ENCODE peak calls at places on chromosome 15, in seven cellular contexts. X is mucosa of descending colon, L is psoas muscle, H is A549, N is fibroblast of mammary gland, A is glutamatergic neuron, C is B cell. B is an unnamed sample.

GRCh38 chr15:27017168-27017809 is 46.3 kb downstream of the GABRG3 start:
- DNase-seq in N (peak; percentile 46), X (peak; percentile 44), A (peak; percentile 86), C (no peak), L (no peak), H (peak; percentile 81), B (peak; percentile 19)

GRCh38 chr15:92714457-92715401 is 59.2 kb upstream of the FAM174B start:
- DNase-seq in X (peak; percentile 80), H (peak; percentile 83), C (peak; percentile 65), L (peak; percentile 61), A (peak; percentile 83), N (peak; percentile 53), B (peak; percentile 27)

GRCh38 chr15:19973718-19974117 is 567.9 kb downstream of the GOLGA6L6 start:
- DNase-seq in H (no peak), A (no peak), L (no peak), X (no peak), N (no peak), C (no peak), B (no peak)

GRCh38 chr15:50049871-50050270 is 69.2 kb downstream of the ATP8B4 start:
- DNase-seq in A (no peak), X (no peak), N (peak; percentile 71), C (no peak), H (peak; percentile 16), L (no peak), B (peak; percentile 36)

GRCh38 chr15:25849431-25849921 is 13.7 kb downstream of the ATP10A start:
- DNase-seq in A (no peak), L (no peak), X (no peak), N (peak; percentile 92), H (peak; percentile 41), C (no peak), B (peak; percentile 55)

GRCh38 chr15:98506172-98506571 is 142.2 kb upstream of the IGF1R start:
- DNase-seq in C (no peak), L (no peak), H (no peak), X (no peak), A (no peak), N (no peak), B (no peak)

GRCh38 chr15:76303909-76304308 is 7.4 kb downstream of the ETFA start:
- DNase-seq in X (no peak), A (no peak), N (no peak), L (no peak), H (no peak), C (no peak), B (no peak)

GRCh38 chr15:70098170-70098460 is 398 bp upstream of the TLE3 start:
- DNase-seq in H (no peak), C (no peak), L (no peak), A (no peak), N (no peak), X (no peak), B (no peak)

GRCh38 chr15:26082069-26082832 is 219.1 kb upstream of the ATP10A start:
- DNase-seq in C (peak; percentile 95), N (peak; percentile 94), A (peak; percentile 98), L (peak; percentile 95), X (peak; percentile 94), H (peak; percentile 94), B (peak; percentile 20)

DNA sequence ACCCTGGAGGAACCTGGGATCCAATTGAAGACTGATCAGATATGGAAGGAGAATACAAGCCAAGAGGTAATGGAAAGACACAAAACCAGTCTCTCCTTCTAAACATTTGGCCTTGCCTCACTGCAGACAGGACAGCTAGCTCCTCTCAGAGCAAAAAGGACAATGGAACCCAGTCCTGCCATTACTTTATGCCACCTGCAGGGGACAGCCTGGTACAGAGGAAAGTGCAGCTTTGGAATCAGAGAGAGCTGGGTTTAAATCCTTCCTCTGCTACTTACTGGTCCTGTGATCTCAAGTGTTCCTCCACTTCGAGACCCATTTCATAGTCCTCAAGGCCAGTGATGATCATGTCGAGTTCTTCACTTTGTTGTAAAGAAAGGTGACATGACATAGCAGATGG is 159.4 kb upstream of the SMAD3 start:
- DNase-seq in N (no peak), L (no peak), H (peak; percentile 49), A (no peak), X (no peak), C (no peak), B (no peak)
- TF ChIP-seq CTCF in N (peak; percentile 29), L (no peak), H (no peak), A (peak; percentile 25), X (no peak), C (no peak), B (no peak)

DNA sequence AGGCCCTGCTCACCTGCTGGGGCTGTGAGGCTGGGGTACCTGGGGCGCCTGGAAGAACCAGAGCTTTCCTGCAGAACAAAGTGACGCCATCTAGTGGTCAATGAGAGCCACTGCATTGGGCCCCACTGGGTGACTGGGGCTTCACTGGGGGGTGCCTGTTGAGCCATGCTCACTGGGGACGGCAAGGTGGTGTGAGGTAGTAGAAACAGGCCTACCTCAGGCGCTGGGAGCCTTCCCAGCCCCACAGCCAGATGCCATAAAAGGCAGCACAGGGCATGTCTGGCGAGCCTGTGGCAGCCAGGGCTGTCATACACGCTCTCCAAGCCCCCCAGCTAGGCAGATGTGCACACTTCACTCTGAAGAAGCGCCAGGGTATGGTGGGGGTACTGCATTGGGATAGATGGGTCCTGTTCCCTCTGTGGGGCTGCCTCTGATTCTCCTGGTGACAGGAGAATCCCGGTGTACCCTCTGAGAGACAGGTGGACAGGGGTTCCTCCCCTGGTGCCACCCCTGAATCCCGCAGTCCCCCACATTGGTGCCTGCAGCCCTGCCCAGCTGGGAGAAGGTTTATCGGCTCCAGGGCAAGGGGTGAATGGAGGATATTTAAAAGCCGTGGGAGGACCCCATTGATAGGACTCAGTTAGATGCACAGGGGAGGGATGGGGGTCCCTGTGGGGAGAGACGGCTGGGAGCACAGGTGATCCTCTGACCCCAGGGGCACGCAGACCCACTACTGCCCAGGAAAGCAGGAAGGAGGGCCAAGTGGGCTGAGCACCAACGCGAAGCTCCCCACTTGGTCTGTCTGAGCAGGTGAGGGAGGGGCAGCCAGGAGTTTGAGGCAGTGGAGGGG is 178.8 kb downstream of the NSMCE3 start:
- DNase-seq in X (peak; percentile 19), A (no peak), N (peak; percentile 12), L (no peak), C (no peak), H (peak; percentile 41), B (no peak)
- TF ChIP-seq CTCF in X (peak; percentile 48), A (peak; percentile 92), N (peak; percentile 61), L (peak; percentile 28), C (peak; percentile 66), H (peak; percentile 60), B (peak; percentile 73)

GRCh38 chr15:90184119-90184785 is 16.9 kb upstream of the SEMA4B start:
- DNase-seq in A (no peak), C (peak; percentile 74), X (peak; percentile 91), L (peak; percentile 86), H (peak; percentile 94), N (peak; percentile 75), B (no peak)
- TF ChIP-seq CTCF in A (no peak), C (no peak), X (no peak), L (no peak), H (no peak), N (no peak), B (no peak)

DNA sequence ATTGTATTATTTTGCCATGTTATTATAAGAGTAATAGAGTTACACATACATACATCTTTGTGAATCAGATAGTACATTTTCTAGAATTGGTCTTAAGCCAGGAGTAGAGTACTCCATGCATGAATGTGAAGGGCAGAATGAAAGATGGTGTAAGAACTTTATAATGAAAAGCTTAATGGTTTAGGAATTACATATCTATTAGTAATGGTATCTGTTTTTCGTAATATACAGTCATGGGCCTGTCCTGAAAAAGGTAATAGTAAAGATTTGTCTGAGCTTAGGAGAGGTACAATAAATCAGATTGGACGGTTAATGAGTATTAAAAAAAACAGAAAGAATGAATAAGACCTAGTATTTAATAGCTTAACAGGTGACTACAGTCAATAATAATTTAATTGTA is 118.2 kb upstream of the PRTG start:
- DNase-seq in H (no peak), X (no peak), L (no peak), A (no peak), C (no peak), N (no peak), B (no peak)
- TF ChIP-seq CTCF in H (no peak), X (no peak), L (no peak), A (no peak), C (no peak), N (no peak), B (no peak)

GRCh38 chr15:42921049-42921731 is 612 bp upstream of the TTBK2 start:
- DNase-seq in X (peak; percentile 50), L (peak; percentile 29), A (no peak), C (peak; percentile 44), N (peak; percentile 21), H (no peak), B (no peak)
- TF ChIP-seq CTCF in X (no peak), L (no peak), A (no peak), C (no peak), N (no peak), H (no peak), B (no peak)

GRCh38 chr15:58117619-58118018 is 20.6 kb upstream of the AQP9 start:
- DNase-seq in C (no peak), L (no peak), A (no peak), N (no peak), H (no peak), X (no peak), B (no peak)

GRCh38 chr15:58115692-58116091 is 22.5 kb upstream of the AQP9 start:
- DNase-seq in C (no peak), L (no peak), H (peak; percentile 32), A (no peak), X (no peak), N (peak; percentile 48), B (no peak)

GRCh38 chr15:58119016-58119415 is 19.2 kb upstream of the AQP9 start:
- DNase-seq in X (no peak), N (no peak), A (no peak), C (no peak), H (no peak), L (no peak), B (no peak)

GRCh38 chr15:58114812-58115211 is 23.4 kb upstream of the AQP9 start:
- DNase-seq in L (no peak), H (no peak), X (no peak), N (peak; percentile 13), A (no peak), C (no peak), B (no peak)

DNA sequence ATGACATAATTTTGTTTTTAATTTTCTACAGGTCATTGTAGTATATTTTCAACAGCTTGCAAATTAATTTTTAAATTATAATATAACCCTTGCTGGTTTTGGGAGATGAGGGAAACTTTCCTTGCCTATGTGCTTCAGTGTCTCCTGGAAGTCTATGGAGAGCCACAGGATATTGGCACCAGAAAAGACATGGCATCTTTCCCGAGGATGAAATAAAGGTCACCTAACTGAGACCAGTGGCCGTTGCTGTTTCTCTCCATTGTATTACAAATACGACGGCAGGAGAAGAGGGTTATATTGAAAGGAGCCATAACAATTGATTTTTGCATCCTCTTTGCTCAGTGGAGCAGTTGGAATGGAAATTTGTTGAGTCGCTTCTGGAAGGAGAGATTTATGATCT is 19.9 kb upstream of the AQP9 start:
- DNase-seq in C (no peak), L (no peak), X (no peak), N (no peak), A (no peak), H (no peak), B (no peak)
- TF ChIP-seq CTCF in C (no peak), L (no peak), X (no peak), N (no peak), A (no peak), H (no peak), B (no peak)

B was measured in AG09319.